ENCODE peak calls at places on chromosomes 5 and 9, in five cellular contexts. One of them, this sample, is unnamed. For H3K4me1, the result is how much of the 10 kb centered on the place peaks cover.

GRCh38 chr5:59174248-59174844 is 591.5 kb downstream of the RAB3C start:
- DNase-seq in neural progenitor cell: peak
- DNase-seq in GM23248: peak
- DNase-seq in GM23338: peak
- DNase-seq in PC-3: peak
- DNase-seq in this sample: peak

GRCh38 chr9:12849486-12850010 is 74.7 kb downstream of the LURAP1L start:
- DNase-seq in neural progenitor cell: no peak
- DNase-seq in GM23338: no peak
- DNase-seq in GM23248: no peak
- DNase-seq in PC-3: peak
- DNase-seq in this sample: no peak

GRCh38 chr9:81492710-81493447 is 196.5 kb downstream of the TLE1 start:
- DNase-seq in neural progenitor cell: no peak
- DNase-seq in PC-3: peak
- DNase-seq in GM23338: no peak
- DNase-seq in GM23248: peak
- DNase-seq in this sample: no peak

GRCh38 chr9:34547960-34548603 is 25.3 kb upstream of the ENHO start:
- DNase-seq in neural progenitor cell: peak
- DNase-seq in GM23338: peak
- DNase-seq in PC-3: no peak
- DNase-seq in GM23248: peak
- DNase-seq in this sample: peak

GRCh38 chr5:103800728-103801127 is 238.1 kb upstream of the NUDT12 start:
- DNase-seq in GM23338: no peak
- DNase-seq in PC-3: peak
- DNase-seq in GM23248: no peak
- DNase-seq in neural progenitor cell: no peak
- DNase-seq in this sample: no peak

GRCh38 chr9:133701981-133702797 is 36.0 kb downstream of the SARDH start:
- DNase-seq in GM23338: no peak
- DNase-seq in neural progenitor cell: no peak
- DNase-seq in GM23248: no peak
- DNase-seq in PC-3: no peak
- DNase-seq in this sample: no peak

GRCh38 chr9:23754551-23754950 is 71.5 kb downstream of the ELAVL2 start:
- DNase-seq in PC-3: peak
- DNase-seq in GM23248: no peak
- DNase-seq in neural progenitor cell: no peak
- DNase-seq in GM23338: no peak
- DNase-seq in this sample: no peak

GRCh38 chr5:76175051-76175666 is 92.0 kb downstream of the SV2C start:
- DNase-seq in GM23338: peak
- DNase-seq in neural progenitor cell: peak
- DNase-seq in PC-3: peak
- DNase-seq in GM23248: peak
- DNase-seq in this sample: peak

GRCh38 chr5:131156971-131157370 is 8.1 kb downstream of the HINT1 start:
- DNase-seq in GM23338: no peak
- DNase-seq in PC-3: no peak
- DNase-seq in neural progenitor cell: no peak
- DNase-seq in GM23248: no peak
- DNase-seq in this sample: no peak

GRCh38 chr9:83574482-83574881 is 36.3 kb upstream of the FRMD3 start:
- DNase-seq in neural progenitor cell: no peak
- DNase-seq in PC-3: no peak
- DNase-seq in GM23338: no peak
- DNase-seq in GM23248: no peak
- DNase-seq in this sample: no peak

GRCh38 chr9:83570359-83570758 is 32.2 kb upstream of the FRMD3 start:
- DNase-seq in neural progenitor cell: no peak
- DNase-seq in GM23338: no peak
- DNase-seq in GM23248: no peak
- DNase-seq in PC-3: peak
- DNase-seq in this sample: no peak

GRCh38 chr9:83569326-83569725 is 31.1 kb upstream of the FRMD3 start:
- DNase-seq in GM23338: no peak
- DNase-seq in PC-3: no peak
- DNase-seq in neural progenitor cell: no peak
- DNase-seq in GM23248: no peak
- DNase-seq in this sample: no peak

DNA sequence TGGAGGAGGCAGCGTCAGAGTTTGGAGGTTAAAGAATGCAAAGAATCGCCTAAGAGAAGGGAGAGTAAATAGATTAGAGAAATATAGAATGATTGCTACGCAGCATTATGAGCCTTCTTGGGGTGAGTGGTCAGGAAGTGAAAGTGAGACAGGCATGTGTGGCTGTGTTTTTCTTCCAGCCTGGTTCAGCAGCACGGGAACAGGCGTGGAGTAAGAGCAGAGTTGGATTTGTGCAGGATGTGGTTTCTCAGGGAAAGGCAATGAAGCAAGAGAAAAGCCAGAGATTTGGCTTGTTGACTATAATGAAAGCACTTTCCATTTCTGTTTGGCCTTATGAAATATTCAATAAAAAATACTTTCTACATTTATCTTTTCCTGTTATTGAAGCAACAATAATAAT is 34.3 kb upstream of the FRMD3 start:
- DNase-seq in GM23338: no peak
- DNase-seq in neural progenitor cell: no peak
- DNase-seq in PC-3: no peak
- DNase-seq in GM23248: no peak
- DNase-seq in this sample: no peak
- H3K4me1 ChIP-seq in GM23338: under half
- H3K4me1 ChIP-seq in neural progenitor cell: under half
- H3K4me1 ChIP-seq in PC-3: under half
- H3K4me1 ChIP-seq in GM23248: under half
- H3K4me1 ChIP-seq in this sample: under half

GRCh38 chr5:54547711-54548250 is 30.2 kb downstream of the SNX18 start:
- DNase-seq in GM23338: no peak
- DNase-seq in PC-3: peak
- DNase-seq in neural progenitor cell: no peak
- DNase-seq in GM23248: peak
- DNase-seq in this sample: no peak
- TF ChIP-seq EZH2phosphoT487 in GM23338: no peak
- TF ChIP-seq EZH2phosphoT487 in PC-3: no peak
- TF ChIP-seq EZH2phosphoT487 in neural progenitor cell: no peak
- TF ChIP-seq EZH2phosphoT487 in GM23248: no peak
- TF ChIP-seq EZH2phosphoT487 in this sample: no peak

DNA sequence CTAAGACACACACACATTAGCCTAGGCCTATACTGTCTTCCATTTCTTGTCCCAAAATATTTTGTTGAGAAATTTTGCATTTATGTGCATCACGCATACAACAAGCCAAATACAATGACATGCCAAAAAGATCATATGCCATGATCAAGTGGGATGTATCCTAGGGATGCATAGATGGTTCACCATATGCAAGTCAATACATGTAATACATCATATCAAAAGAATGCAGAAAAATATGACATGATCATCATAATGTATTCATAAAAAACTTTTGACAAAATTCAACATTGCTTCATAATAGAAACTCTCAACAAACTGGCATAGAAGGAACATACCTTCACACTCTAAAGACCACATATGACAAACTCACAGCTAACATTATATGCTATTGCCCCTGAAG is 5.8 kb upstream of the FAM81B start:
- DNase-seq in neural progenitor cell: no peak
- DNase-seq in PC-3: no peak
- DNase-seq in GM23338: no peak
- DNase-seq in GM23248: no peak
- DNase-seq in this sample: no peak
- H3K4me1 ChIP-seq in neural progenitor cell: under half
- H3K4me1 ChIP-seq in PC-3: under half
- H3K4me1 ChIP-seq in GM23338: under half
- H3K4me1 ChIP-seq in GM23248: under half
- H3K4me1 ChIP-seq in this sample: under half

GRCh38 chr5:167720676-167721260 is 570.7 kb upstream of the WWC1 start:
- DNase-seq in PC-3: peak
- DNase-seq in neural progenitor cell: no peak
- DNase-seq in GM23248: peak
- DNase-seq in GM23338: no peak
- DNase-seq in this sample: no peak
- TF ChIP-seq EZH2phosphoT487 in PC-3: no peak
- TF ChIP-seq EZH2phosphoT487 in neural progenitor cell: no peak
- TF ChIP-seq EZH2phosphoT487 in GM23248: no peak
- TF ChIP-seq EZH2phosphoT487 in GM23338: no peak
- TF ChIP-seq EZH2phosphoT487 in this sample: no peak

DNA sequence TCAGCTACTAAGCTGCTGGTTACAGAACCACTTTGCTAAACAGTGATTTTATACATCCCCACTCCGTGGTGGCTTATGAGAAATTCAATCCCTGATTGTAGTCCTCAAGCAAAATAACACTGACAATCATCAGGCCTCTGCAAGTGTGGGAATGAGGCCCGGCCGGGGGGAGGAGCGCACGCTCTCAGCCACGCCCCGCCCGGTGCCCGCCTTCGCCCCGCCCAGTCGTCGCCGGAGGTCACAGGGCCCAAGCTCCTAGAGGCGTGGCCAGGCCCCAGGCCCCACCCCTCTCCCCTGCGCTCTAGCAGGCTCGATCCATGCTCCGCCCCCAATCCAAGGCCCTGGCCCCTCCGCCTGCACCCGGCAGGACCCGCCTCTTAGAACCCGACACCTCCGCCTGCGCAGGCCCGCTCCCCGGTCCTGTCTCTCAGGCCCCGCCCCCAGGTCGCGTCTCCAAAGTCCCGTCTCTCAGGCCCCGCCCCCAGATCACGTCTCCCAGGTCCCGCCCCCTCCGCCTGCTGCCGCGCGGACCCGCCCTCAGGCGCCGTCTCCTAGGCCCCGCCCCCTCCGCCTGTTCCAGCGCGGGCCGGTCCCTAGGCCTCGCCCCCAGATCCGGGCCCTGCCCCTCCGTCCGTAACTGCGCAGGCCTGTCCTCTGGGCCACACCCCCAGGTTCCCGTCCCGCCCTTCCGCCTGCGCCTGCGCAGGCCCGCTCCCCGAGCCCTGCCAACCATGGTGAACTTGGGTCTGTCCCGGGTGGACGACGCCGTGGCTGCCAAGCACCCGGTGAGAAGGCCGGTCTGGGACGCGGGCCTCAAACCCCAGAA is at the start of gene TMEM141:
- DNase-seq in PC-3: peak
- DNase-seq in GM23338: peak
- DNase-seq in GM23248: peak
- DNase-seq in neural progenitor cell: peak
- DNase-seq in this sample: peak
- H3K4me1 ChIP-seq in PC-3: under half
- H3K4me1 ChIP-seq in GM23338: under half
- H3K4me1 ChIP-seq in GM23248: under half
- H3K4me1 ChIP-seq in neural progenitor cell: under half
- H3K4me1 ChIP-seq in this sample: under half